ENCODE peak calls at places on chromosomes 2 and 18, in five cellular contexts. One of them, this sample, is unnamed.

GRCh38 chr2:39154944-39155343 is 34.1 kb upstream of the SOS1 start:
- DNase-seq in heart left ventricle: no peak
- DNase-seq in NCI-H2029: no peak
- DNase-seq in endothelial cell: no peak
- DNase-seq in spleen: no peak
- DNase-seq in this sample: no peak

GRCh38 chr18:24600076-24600654 is 139.7 kb downstream of the HRH4 start:
- DNase-seq in heart left ventricle: peak
- DNase-seq in NCI-H2029: no peak
- DNase-seq in endothelial cell: peak
- DNase-seq in spleen: no peak
- DNase-seq in this sample: no peak

GRCh38 chr18:35619468-35619867 is 37.9 kb downstream of the GALNT1 start:
- DNase-seq in heart left ventricle: peak
- DNase-seq in NCI-H2029: no peak
- DNase-seq in endothelial cell: no peak
- DNase-seq in spleen: no peak
- DNase-seq in this sample: no peak

GRCh38 chr18:79320216-79320615 is 75.5 kb upstream of the NFATC1 start:
- DNase-seq in heart left ventricle: no peak
- DNase-seq in NCI-H2029: no peak
- DNase-seq in endothelial cell: no peak
- DNase-seq in spleen: no peak
- DNase-seq in this sample: no peak

GRCh38 chr18:70523035-70523797 is 234.4 kb downstream of the SOCS6 start:
- DNase-seq in heart left ventricle: no peak
- DNase-seq in NCI-H2029: no peak
- DNase-seq in endothelial cell: no peak
- DNase-seq in spleen: no peak
- DNase-seq in this sample: no peak

GRCh38 chr2:193371200-193371599 is 1176.5 kb upstream of the TMEFF2 start:
- DNase-seq in heart left ventricle: no peak
- DNase-seq in NCI-H2029: no peak
- DNase-seq in endothelial cell: no peak
- DNase-seq in spleen: no peak
- DNase-seq in this sample: no peak

GRCh38 chr2:98805412-98806265 is 74.7 kb upstream of the MGAT4A start:
- DNase-seq in heart left ventricle: no peak
- DNase-seq in NCI-H2029: no peak
- DNase-seq in endothelial cell: no peak
- DNase-seq in spleen: no peak
- DNase-seq in this sample: no peak

GRCh38 chr2:21023419-21024181 is 20.3 kb downstream of the APOB start:
- DNase-seq in heart left ventricle: no peak
- DNase-seq in NCI-H2029: no peak
- DNase-seq in endothelial cell: no peak
- DNase-seq in spleen: no peak
- DNase-seq in this sample: no peak

GRCh38 chr2:241982711-241983570 is 113.4 kb downstream of the RTP5 start:
- DNase-seq in heart left ventricle: no peak
- DNase-seq in NCI-H2029: no peak
- DNase-seq in endothelial cell: no peak
- DNase-seq in spleen: peak
- DNase-seq in this sample: no peak

GRCh38 chr2:86396304-86396785 is 44.8 kb upstream of the KDM3A start:
- DNase-seq in heart left ventricle: peak
- DNase-seq in NCI-H2029: peak
- DNase-seq in endothelial cell: peak
- DNase-seq in spleen: no peak
- DNase-seq in this sample: no peak

GRCh38 chr2:23418490-23418911 is 33.5 kb downstream of the KLHL29 start:
- DNase-seq in heart left ventricle: no peak
- DNase-seq in NCI-H2029: no peak
- DNase-seq in endothelial cell: no peak
- DNase-seq in spleen: peak
- DNase-seq in this sample: no peak

GRCh38 chr2:20617892-20618467 is 32.9 kb downstream of the HS1BP3 start:
- DNase-seq in heart left ventricle: peak
- DNase-seq in NCI-H2029: peak
- DNase-seq in endothelial cell: no peak
- DNase-seq in spleen: peak
- DNase-seq in this sample: peak

GRCh38 chr2:191150451-191151314 is at the start of gene STAT4:
- DNase-seq in heart left ventricle: peak
- DNase-seq in NCI-H2029: peak
- DNase-seq in endothelial cell: peak
- DNase-seq in spleen: peak
- DNase-seq in this sample: peak

GRCh38 chr2:85935746-85936208 is 47.0 kb upstream of the ST3GAL5 start:
- DNase-seq in heart left ventricle: no peak
- DNase-seq in NCI-H2029: no peak
- DNase-seq in endothelial cell: no peak
- DNase-seq in spleen: no peak
- DNase-seq in this sample: no peak

GRCh38 chr2:69212238-69213028 is 174.6 kb downstream of the GFPT1 start:
- DNase-seq in heart left ventricle: no peak
- DNase-seq in NCI-H2029: no peak
- DNase-seq in endothelial cell: no peak
- DNase-seq in spleen: no peak
- DNase-seq in this sample: no peak

GRCh38 chr18:37042381-37042780 is 213.5 kb downstream of the KIAA1328 start:
- DNase-seq in heart left ventricle: no peak
- DNase-seq in NCI-H2029: no peak
- DNase-seq in endothelial cell: no peak
- DNase-seq in spleen: no peak
- DNase-seq in this sample: no peak

GRCh38 chr2:3265981-3266726 is 111.5 kb downstream of the EIPR1 start:
- DNase-seq in heart left ventricle: no peak
- DNase-seq in NCI-H2029: no peak
- DNase-seq in endothelial cell: no peak
- DNase-seq in spleen: peak
- DNase-seq in this sample: no peak

GRCh38 chr2:181848356-181848876 is 43.1 kb upstream of the ITPRID2 start:
- DNase-seq in heart left ventricle: no peak
- DNase-seq in NCI-H2029: no peak
- DNase-seq in endothelial cell: no peak
- DNase-seq in spleen: no peak
- DNase-seq in this sample: no peak

GRCh38 chr18:47932603-47933002 is 2.1 kb upstream of the SMAD2 start:
- DNase-seq in heart left ventricle: no peak
- DNase-seq in NCI-H2029: no peak
- DNase-seq in endothelial cell: no peak
- DNase-seq in spleen: no peak
- DNase-seq in this sample: no peak

GRCh38 chr2:68121873-68122679 is 35.6 kb upstream of the PNO1 start:
- DNase-seq in heart left ventricle: peak
- DNase-seq in NCI-H2029: peak
- DNase-seq in endothelial cell: peak
- DNase-seq in spleen: peak
- DNase-seq in this sample: peak

GRCh38 chr2:189913851-189914250 is 129.6 kb downstream of the PMS1 start:
- DNase-seq in heart left ventricle: no peak
- DNase-seq in NCI-H2029: no peak
- DNase-seq in endothelial cell: no peak
- DNase-seq in spleen: no peak
- DNase-seq in this sample: no peak

GRCh38 chr2:230714122-230714453 is 1.4 kb downstream of the CAB39 start:
- DNase-seq in heart left ventricle: no peak
- DNase-seq in NCI-H2029: no peak
- DNase-seq in endothelial cell: peak
- DNase-seq in spleen: no peak
- DNase-seq in this sample: no peak

GRCh38 chr2:173613386-173613785 is 258.7 kb downstream of the CDCA7 start:
- DNase-seq in heart left ventricle: no peak
- DNase-seq in NCI-H2029: no peak
- DNase-seq in endothelial cell: no peak
- DNase-seq in spleen: no peak
- DNase-seq in this sample: no peak

GRCh38 chr2:30410217-30410616 is 36.8 kb upstream of the LCLAT1 start:
- DNase-seq in heart left ventricle: no peak
- DNase-seq in NCI-H2029: no peak
- DNase-seq in endothelial cell: no peak
- DNase-seq in spleen: no peak
- DNase-seq in this sample: no peak

GRCh38 chr18:5197032-5197434 is at the start of gene AKAIN1:
- DNase-seq in heart left ventricle: peak
- DNase-seq in NCI-H2029: peak
- DNase-seq in endothelial cell: peak
- DNase-seq in spleen: no peak
- DNase-seq in this sample: peak

GRCh38 chr18:48766487-48766886 is 184.3 kb downstream of the SMAD7 start:
- DNase-seq in heart left ventricle: no peak
- DNase-seq in NCI-H2029: no peak
- DNase-seq in endothelial cell: no peak
- DNase-seq in spleen: peak
- DNase-seq in this sample: no peak

GRCh38 chr2:213376644-213377043 is 92.4 kb downstream of the SPAG16 start:
- DNase-seq in heart left ventricle: no peak
- DNase-seq in NCI-H2029: no peak
- DNase-seq in endothelial cell: no peak
- DNase-seq in spleen: no peak
- DNase-seq in this sample: no peak

GRCh38 chr2:219386532-219387280 is 1.0 kb downstream of the DNPEP start:
- DNase-seq in heart left ventricle: no peak
- DNase-seq in NCI-H2029: no peak
- DNase-seq in endothelial cell: no peak
- DNase-seq in spleen: peak
- DNase-seq in this sample: no peak

GRCh38 chr2:148814853-148815419 is 60.1 kb upstream of the KIF5C start:
- DNase-seq in heart left ventricle: no peak
- DNase-seq in NCI-H2029: no peak
- DNase-seq in endothelial cell: no peak
- DNase-seq in spleen: no peak
- DNase-seq in this sample: no peak